ENCODE peak calls at places on chromosomes 6 and 20, in nine cellular contexts. K is right lobe of liver, L is IMR-90, Z is heart left ventricle, S is cardiac muscle cell, O is OCI-LY7, E is left ventricle myocardium inferior, Y is A549, G is psoas muscle. V is an unnamed sample.

GRCh38 chr6:50198245-50198644 is 148.5 kb upstream of the DEFB112 start:
- DNase-seq in K (no peak), L (no peak), Z (no peak), S (no peak), O (no peak), E (no peak), Y (no peak), G (no peak), V (no peak)

GRCh38 chr20:58839474-58839874 is 11.2 kb downstream of the GNAS-AS1 start:
- DNase-seq in K (peak), L (peak), Z (no peak), S (peak), O (peak), E (no peak), Y (peak), G (no peak), V (no peak)

GRCh38 chr6:166766769-166767168 is 139.7 kb upstream of the RPS6KA2 start:
- DNase-seq in K (no peak), L (no peak), Z (no peak), S (no peak), O (no peak), E (no peak), Y (no peak), G (no peak), V (peak)

GRCh38 chr20:33568378-33569289 is 78.7 kb downstream of the CBFA2T2 start:
- DNase-seq in K (no peak), L (no peak), Z (no peak), S (peak), O (peak), E (peak), Y (no peak), G (no peak), V (no peak)

GRCh38 chr20:47124235-47124717 is 229.6 kb downstream of the EYA2 start:
- DNase-seq in K (no peak), L (no peak), Z (no peak), S (no peak), O (no peak), E (no peak), Y (no peak), G (no peak), V (no peak)

GRCh38 chr6:82867946-82868345 is 197.7 kb downstream of the UBE3D start:
- DNase-seq in K (no peak), L (no peak), Z (no peak), S (no peak), O (no peak), E (no peak), Y (no peak), G (no peak), V (no peak)

GRCh38 chr6:97095466-97095865 is 170.9 kb downstream of the KLHL32 start:
- DNase-seq in K (no peak), L (no peak), Z (no peak), S (no peak), O (no peak), E (no peak), Y (no peak), G (no peak), V (no peak)

GRCh38 chr20:25148181-25148981 is 47.1 kb upstream of the ENTPD6 start:
- DNase-seq in K (no peak), L (peak), Z (no peak), S (peak), O (no peak), E (peak), Y (no peak), G (peak), V (peak)

GRCh38 chr20:54914995-54915394 is 439.6 kb downstream of the DOK5 start:
- DNase-seq in K (no peak), L (no peak), Z (no peak), S (no peak), O (no peak), E (no peak), Y (no peak), G (no peak), V (no peak)

GRCh38 chr20:51473771-51474170 is 68.7 kb downstream of the NFATC2 start:
- DNase-seq in K (no peak), L (no peak), Z (no peak), S (no peak), O (no peak), E (no peak), Y (no peak), G (no peak), V (no peak)

GRCh38 chr6:144657691-144658090 is 372.6 kb downstream of the UTRN start:
- DNase-seq in K (no peak), L (no peak), Z (no peak), S (no peak), O (no peak), E (no peak), Y (no peak), G (no peak), V (no peak)

GRCh38 chr6:164069352-164070022 is 655.0 kb downstream of the QKI start:
- DNase-seq in K (no peak), L (no peak), Z (peak), S (no peak), O (no peak), E (peak), Y (no peak), G (peak), V (no peak)

GRCh38 chr6:15657290-15657689 is 5.5 kb downstream of the DTNBP1 start:
- DNase-seq in K (no peak), L (no peak), Z (no peak), S (no peak), O (no peak), E (no peak), Y (no peak), G (no peak), V (no peak)

DNA sequence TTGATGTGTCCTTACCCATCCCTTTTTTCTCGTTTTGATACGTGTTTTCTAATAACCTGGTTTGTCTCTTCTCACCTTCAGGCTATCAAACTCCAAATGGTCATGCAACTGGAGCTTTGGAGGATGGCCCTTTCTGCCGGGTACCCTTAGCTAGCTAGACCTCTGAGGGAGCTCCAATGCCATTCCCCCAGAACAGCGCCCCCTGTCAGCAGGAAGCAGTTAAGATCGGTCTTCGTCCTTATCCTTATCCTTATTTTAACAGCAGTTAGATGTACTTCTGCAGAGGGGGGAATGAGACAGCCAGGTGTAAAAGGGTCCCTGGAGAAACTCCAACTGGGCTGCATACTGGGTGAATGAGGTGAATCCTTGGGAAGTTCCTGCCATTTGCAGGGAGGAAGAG is 37.2 kb downstream of the SEL1L2 start:
- DNase-seq in K (no peak), L (no peak), Z (no peak), S (no peak), O (no peak), E (no peak), Y (no peak), G (no peak), V (no peak)
- TF ChIP-seq CTCF in K (no peak), L (no peak), Z (no peak), S (no peak), O (peak), E (no peak), Y (no peak), G (no peak), V (no peak)

GRCh38 chr20:56382696-56383095 is 9.3 kb downstream of the AURKA start:
- DNase-seq in K (no peak), L (no peak), Z (no peak), S (peak), O (no peak), E (no peak), Y (no peak), G (no peak), V (no peak)

GRCh38 chr20:56383334-56383733 is 8.7 kb downstream of the AURKA start:
- DNase-seq in K (no peak), L (no peak), Z (no peak), S (no peak), O (no peak), E (no peak), Y (no peak), G (no peak), V (no peak)

GRCh38 chr20:56385130-56385529 is 6.9 kb downstream of the AURKA start:
- DNase-seq in K (no peak), L (no peak), Z (no peak), S (no peak), O (no peak), E (no peak), Y (no peak), G (no peak), V (no peak)

GRCh38 chr20:56381501-56381900 is 10.5 kb downstream of the AURKA start:
- DNase-seq in K (no peak), L (no peak), Z (no peak), S (no peak), O (no peak), E (no peak), Y (no peak), G (no peak), V (no peak)

DNA sequence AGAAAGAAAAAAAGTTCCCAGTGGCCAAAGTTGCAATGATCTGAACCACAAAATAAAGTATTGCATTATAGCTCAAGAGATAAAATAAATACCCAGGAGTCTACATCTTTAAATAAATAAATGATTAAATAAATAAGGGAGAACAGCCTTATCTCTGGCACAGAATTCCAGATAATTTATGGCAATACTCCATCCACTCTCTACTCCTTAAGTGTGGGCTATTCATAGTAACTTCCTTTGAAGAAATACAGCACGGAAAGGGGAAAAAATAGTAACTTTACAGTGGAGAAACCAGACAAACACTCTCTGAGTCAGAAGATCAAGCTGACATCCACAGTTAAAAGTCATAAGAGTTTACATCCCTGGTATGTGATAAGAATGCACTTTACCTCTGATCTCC is 11.6 kb downstream of the AURKA start:
- DNase-seq in K (no peak), L (peak), Z (no peak), S (no peak), O (no peak), E (no peak), Y (no peak), G (no peak), V (no peak)
- H3K27ac ChIP-seq in K (no peak), L (no peak), Z (no peak), S (peak), O (no peak), E (no peak), Y (no peak), G (no peak), V (no peak)

GRCh38 chr20:36773123-36773547 is 428 bp downstream of the DSN1 start:
- DNase-seq in K (no peak), L (no peak), Z (no peak), S (no peak), O (peak), E (no peak), Y (no peak), G (no peak), V (no peak)

GRCh38 chr20:36768768-36769430 is 4.7 kb downstream of the DSN1 start:
- DNase-seq in K (no peak), L (peak), Z (no peak), S (no peak), O (no peak), E (no peak), Y (no peak), G (no peak), V (no peak)

GRCh38 chr20:36773548-36774242 is at the start of gene DSN1:
- DNase-seq in K (peak), L (peak), Z (peak), S (peak), O (peak), E (peak), Y (peak), G (peak), V (peak)

GRCh38 chr20:36775196-36775595 is 1.6 kb upstream of the DSN1 start:
- DNase-seq in K (no peak), L (no peak), Z (no peak), S (no peak), O (no peak), E (no peak), Y (no peak), G (no peak), V (no peak)

GRCh38 chr20:36770680-36771079 is 2.9 kb downstream of the DSN1 start:
- DNase-seq in K (no peak), L (no peak), Z (no peak), S (no peak), O (no peak), E (no peak), Y (no peak), G (no peak), V (no peak)
- H3K4me3 ChIP-seq in K (no peak), L (no peak), Z (no peak), S (no peak), O (no peak), E (no peak), Y (no peak), G (no peak), V (no peak)

GRCh38 chr20:63539092-63539430 is 1.9 kb upstream of the PTK6 start:
- DNase-seq in K (no peak), L (no peak), Z (no peak), S (no peak), O (no peak), E (no peak), Y (no peak), G (no peak), V (no peak)

GRCh38 chr20:63537525-63538203 is 488 bp upstream of the PTK6 start:
- DNase-seq in K (peak), L (peak), Z (peak), S (peak), O (peak), E (peak), Y (peak), G (peak), V (peak)

GRCh38 chr20:63539441-63540370 is 2.5 kb upstream of the PTK6 start:
- DNase-seq in K (no peak), L (no peak), Z (no peak), S (no peak), O (no peak), E (no peak), Y (no peak), G (no peak), V (no peak)

GRCh38 chr20:63536997-63537524 is at the start of gene PTK6:
- DNase-seq in K (peak), L (no peak), Z (peak), S (no peak), O (peak), E (peak), Y (peak), G (peak), V (peak)

DNA sequence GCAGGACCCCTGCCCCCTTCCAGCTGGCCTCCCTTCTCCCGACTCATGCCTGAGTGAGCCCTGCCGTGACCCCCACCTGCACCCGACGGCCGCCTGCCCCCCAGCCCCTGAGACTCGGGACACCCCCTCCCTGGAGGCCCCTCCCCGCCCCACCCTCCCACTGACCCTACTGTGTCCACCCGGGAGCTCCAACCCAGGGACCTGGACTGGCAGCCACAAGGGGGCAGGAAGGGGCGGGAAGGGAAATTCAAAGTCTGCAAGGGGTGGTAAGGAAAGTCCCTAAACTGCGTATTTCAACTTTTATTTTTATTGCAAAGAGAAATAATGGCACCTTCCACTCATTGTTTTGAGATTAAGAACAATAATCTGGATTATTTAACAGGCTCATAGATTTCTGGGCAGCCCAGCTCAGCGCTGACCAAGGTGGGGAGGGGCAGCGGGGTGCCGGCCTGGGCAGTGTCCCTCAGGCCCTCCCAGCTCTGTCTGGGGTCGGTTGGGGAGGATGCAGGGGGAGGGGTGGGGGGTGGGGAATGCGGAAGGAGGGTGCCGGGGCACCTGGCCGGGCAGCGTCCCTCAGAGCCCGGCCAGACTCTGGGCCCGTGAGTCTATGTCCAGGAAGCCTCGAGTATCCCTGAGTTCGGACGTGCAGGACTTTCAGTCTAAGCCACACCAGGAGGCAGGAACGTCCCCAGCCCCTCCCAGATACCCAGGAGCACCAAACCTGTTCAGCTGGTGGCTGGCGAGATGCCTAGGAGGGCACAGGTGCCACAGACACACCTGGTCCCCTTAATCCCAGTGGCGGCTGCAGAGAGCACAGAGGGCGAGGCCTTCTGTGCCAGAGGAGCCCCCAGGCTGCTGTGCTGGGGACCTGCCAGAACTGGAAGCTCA is 1.3 kb upstream of the PTK6 start:
- DNase-seq in K (no peak), L (peak), Z (no peak), S (no peak), O (peak), E (no peak), Y (peak), G (no peak), V (peak)
- TF ChIP-seq CTCF in K (no peak), L (peak), Z (peak), S (no peak), O (peak), E (peak), Y (peak), G (no peak), V (no peak)

GRCh38 chr20:37240337-37241055 is 21.1 kb downstream of the GHRH start:
- DNase-seq in K (no peak), L (no peak), Z (no peak), S (no peak), O (no peak), E (no peak), Y (no peak), G (no peak), V (no peak)
- H3K27ac ChIP-seq in K (no peak), L (no peak), Z (no peak), S (no peak), O (no peak), E (no peak), Y (no peak), G (peak), V (no peak)